ENCODE peak calls at places on chromosomes 12 and 14, in ten cellular contexts. B is hypothalamus; U is stimulated activated CD8-positive, alpha-beta memory T cell treated with anti-CD3 and anti-CD28 coated beads, Interleukin-15, amount 100 ng/mL, for 24 hours; W is pulmonary artery endothelial cell; S is T47D; M is HT1080; F is stimulated activated CD4-positive, alpha-beta T cell treated with anti-CD3 and anti-CD28 coated beads, Interleukin-2, amount 100 ng/mL, for 48 hours; Y is foreskin fibroblast; A is occipital lobe; O is breast epithelium. D is an unnamed sample.
A peak's percentile ranks its signal among the peaks of the same experiment; 100 is the strongest.

GRCh38 chr12:105507311-105508035 is 177.0 kb downstream of the C12orf75 start:
- DNase-seq in B (no peak), U (no peak), W (no peak), S (no peak), M (no peak), F (no peak), Y (no peak), A (no peak), O (no peak), D (no peak)

GRCh38 chr12:8829128-8829524 is 6.7 kb downstream of the A2ML1 start:
- DNase-seq in B (no peak), U (no peak), W (no peak), S (peak; percentile 67), M (no peak), F (no peak), Y (no peak), A (no peak), O (no peak), D (no peak)

GRCh38 chr12:43728117-43728516 is 30.5 kb downstream of the PUS7L start:
- DNase-seq in B (no peak), U (no peak), W (no peak), S (peak; percentile 25), M (no peak), F (no peak), Y (no peak), A (no peak), O (no peak), D (no peak)

GRCh38 chr12:132597333-132598283 is 12.8 kb downstream of the LRCOL1 start:
- DNase-seq in B (no peak), U (no peak), W (no peak), S (peak; percentile 56), M (peak; percentile 30), F (no peak), Y (peak; percentile 61), A (no peak), O (no peak), D (no peak)

GRCh38 chr12:78556651-78557050 is 307.9 kb upstream of the SYT1 start:
- DNase-seq in B (no peak), U (no peak), W (no peak), S (no peak), M (no peak), F (no peak), Y (no peak), A (no peak), O (no peak), D (no peak)

GRCh38 chr12:18296201-18296908 is 35.0 kb downstream of the PIK3C2G start:
- DNase-seq in B (no peak), U (no peak), W (no peak), S (peak; percentile 1), M (peak; percentile 17), F (no peak), Y (no peak), A (no peak), O (no peak), D (no peak)

GRCh38 chr14:68547305-68548193 is 245.3 kb downstream of the ZFP36L1 start:
- DNase-seq in B (no peak), U (no peak), W (no peak), S (no peak), M (peak; percentile 89), F (no peak), Y (peak; percentile 91), A (peak; percentile 57), O (peak; percentile 81), D (peak; percentile 63)

GRCh38 chr14:68230941-68231717 is 411.6 kb downstream of the RAD51B start:
- DNase-seq in B (no peak), U (no peak), W (no peak), S (peak; percentile 52), M (peak; percentile 60), F (no peak), Y (no peak), A (no peak), O (no peak), D (no peak)

GRCh38 chr14:95040723-95041476 is 116.4 kb downstream of the DICER1 start:
- DNase-seq in B (no peak), U (no peak), W (no peak), S (no peak), M (peak; percentile 38), F (no peak), Y (no peak), A (no peak), O (no peak), D (no peak)

GRCh38 chr14:72471346-72471745 is 422.6 kb downstream of the DPF3 start:
- DNase-seq in B (no peak), U (no peak), W (no peak), S (no peak), M (no peak), F (no peak), Y (no peak), A (no peak), O (no peak), D (no peak)

GRCh38 chr12:88591343-88591742 is 11.1 kb upstream of the KITLG start:
- DNase-seq in B (no peak), U (no peak), W (no peak), S (no peak), M (no peak), F (no peak), Y (no peak), A (no peak), O (no peak), D (no peak)

GRCh38 chr12:62758216-62758615 is 176.7 kb downstream of the PPM1H start:
- DNase-seq in B (no peak), U (no peak), W (no peak), S (no peak), M (peak; percentile 13), F (no peak), Y (peak; percentile 66), A (no peak), O (no peak), D (no peak)

GRCh38 chr12:76883151-76883550 is 4.3 kb upstream of the CSRP2 start:
- DNase-seq in B (no peak), U (no peak), W (no peak), S (no peak), M (no peak), F (no peak), Y (peak; percentile 66), A (no peak), O (no peak), D (no peak)

GRCh38 chr12:125028106-125028505 is 34.7 kb downstream of the BRI3BP start:
- DNase-seq in B (no peak), U (no peak), W (no peak), S (no peak), M (no peak), F (no peak), Y (no peak), A (no peak), O (no peak), D (no peak)

GRCh38 chr12:49031573-49032161 is 13.1 kb upstream of the PRKAG1 start:
- DNase-seq in B (no peak), U (no peak), W (no peak), S (no peak), M (no peak), F (no peak), Y (no peak), A (no peak), O (no peak), D (no peak)

GRCh38 chr12:116236148-116236731 is 41.3 kb downstream of the MED13L start:
- DNase-seq in B (no peak), U (no peak), W (peak; percentile 43), S (peak; percentile 78), M (peak; percentile 41), F (peak; percentile 6), Y (peak; percentile 42), A (peak; percentile 5), O (peak; percentile 37), D (no peak)

GRCh38 chr12:76313289-76313688 is 34.9 kb downstream of the BBS10 start:
- DNase-seq in B (no peak), U (no peak), W (no peak), S (peak; percentile 59), M (no peak), F (no peak), Y (no peak), A (no peak), O (no peak), D (no peak)

GRCh38 chr12:14239935-14240872 is 125.3 kb upstream of the ATF7IP start:
- DNase-seq in B (no peak), U (no peak), W (no peak), S (peak; percentile 67), M (no peak), F (no peak), Y (no peak), A (no peak), O (peak; percentile 34), D (no peak)

GRCh38 chr14:53338192-53338591 is 185.1 kb upstream of the DDHD1 start:
- DNase-seq in B (no peak), U (no peak), W (no peak), S (no peak), M (peak; percentile 81), F (no peak), Y (no peak), A (no peak), O (no peak), D (no peak)

GRCh38 chr12:6925543-6926279 is 2.0 kb upstream of the ATN1 start:
- DNase-seq in B (no peak), U (no peak), W (no peak), S (peak; percentile 78), M (peak; percentile 91), F (no peak), Y (peak; percentile 88), A (peak; percentile 50), O (peak; percentile 94), D (no peak)

GRCh38 chr12:76679778-76680177 is 84.1 kb upstream of the ZDHHC17 start:
- DNase-seq in B (no peak), U (no peak), W (no peak), S (no peak), M (no peak), F (no peak), Y (no peak), A (no peak), O (no peak), D (no peak)

GRCh38 chr14:95197498-95198010 is 40.2 kb upstream of the DICER1 start:
- DNase-seq in B (no peak), U (no peak), W (no peak), S (peak; percentile 97), M (no peak), F (no peak), Y (no peak), A (no peak), O (peak; percentile 75), D (no peak)

GRCh38 chr12:120748242-120748641 is 22.6 kb downstream of the ACADS start:
- DNase-seq in B (no peak), U (no peak), W (no peak), S (no peak), M (no peak), F (no peak), Y (no peak), A (no peak), O (no peak), D (no peak)

GRCh38 chr14:61454545-61454944 is 133.2 kb downstream of the PRKCH start:
- DNase-seq in B (no peak), U (no peak), W (no peak), S (no peak), M (peak; percentile 18), F (no peak), Y (no peak), A (no peak), O (no peak), D (no peak)

GRCh38 chr12:6478406-6478805 is 7.9 kb upstream of the VAMP1 start:
- DNase-seq in B (no peak), U (no peak), W (no peak), S (no peak), M (no peak), F (no peak), Y (peak; percentile 74), A (no peak), O (no peak), D (no peak)

GRCh38 chr12:26125451-26126339 is 858 bp upstream of the BHLHE41 start:
- DNase-seq in B (peak; percentile 77), U (no peak), W (no peak), S (peak; percentile 70), M (peak; percentile 84), F (peak; percentile 24), Y (peak; percentile 66), A (peak; percentile 83), O (peak; percentile 91), D (peak; percentile 92)

GRCh38 chr12:54193437-54193836 is 4.7 kb upstream of the SMUG1 start:
- DNase-seq in B (no peak), U (no peak), W (no peak), S (no peak), M (no peak), F (no peak), Y (no peak), A (no peak), O (no peak), D (no peak)

GRCh38 chr12:14259481-14260010 is 105.9 kb upstream of the ATF7IP start:
- DNase-seq in B (no peak), U (no peak), W (no peak), S (no peak), M (no peak), F (no peak), Y (no peak), A (no peak), O (no peak), D (no peak)